ENCODE peak calls at places on chromosomes 7 and 10, in ten cellular contexts. R, V, N, S, L, K, I, Q, U and M are unnamed samples.

GRCh38 chr10:22335204-22335956 is 9.9 kb upstream of the SPAG6 start:
- DNase-seq in L (peak), K (peak), V (peak), R (no peak), U (no peak), Q (no peak), S (peak), I (no peak), N (peak), M (peak)

GRCh38 chr7:106657085-106657991 is 3.6 kb downstream of the CCDC71L start:
- DNase-seq in K (no peak), U (no peak), R (peak), I (no peak), N (no peak), V (no peak), Q (no peak), L (peak), S (no peak), M (peak)

GRCh38 chr10:78898341-78899097 is 170.2 kb upstream of the ZMIZ1 start:
- DNase-seq in N (no peak), Q (no peak), K (no peak), R (no peak), L (no peak), I (peak), U (no peak), S (no peak), V (no peak), M (no peak)

GRCh38 chr10:74969530-74969929 is 141.9 kb upstream of the SAMD8 start:
- DNase-seq in U (no peak), I (no peak), R (no peak), S (no peak), K (no peak), L (no peak), N (no peak), V (no peak), Q (no peak), M (no peak)

GRCh38 chr7:41110186-41110585 is 592.7 kb downstream of the INHBA start:
- DNase-seq in V (no peak), K (no peak), N (no peak), L (no peak), U (no peak), Q (no peak), S (no peak), I (no peak), R (peak), M (no peak)

GRCh38 chr7:146510088-146510680 is 393.6 kb downstream of the CNTNAP2 start:
- DNase-seq in I (no peak), L (no peak), K (no peak), V (no peak), N (no peak), Q (no peak), S (no peak), U (no peak), R (no peak), M (no peak)

GRCh38 chr7:136807598-136807997 is 60.9 kb upstream of the CHRM2 start:
- DNase-seq in U (no peak), K (no peak), R (no peak), L (no peak), N (no peak), I (no peak), Q (no peak), V (no peak), S (no peak), M (no peak)

GRCh38 chr7:102331536-102332275 is 24.5 kb downstream of the SPDYE6 start:
- DNase-seq in K (no peak), I (no peak), V (no peak), Q (no peak), L (no peak), R (no peak), S (no peak), U (no peak), N (no peak), M (no peak)

GRCh38 chr10:92142512-92142911 is 148.4 kb downstream of the CPEB3 start:
- DNase-seq in U (no peak), K (no peak), S (no peak), Q (no peak), V (no peak), N (no peak), I (no peak), R (peak), L (no peak), M (no peak)